ENCODE peak calls at places on chromosomes 4 and X, in eight cellular contexts. B is endothelial cell of umbilical vein, J is activated T-cell treated with anti-CD3 and anti-CD28 coated beads for 1 hour, F is activated gamma-delta T cell treated with Interleukin-2 at 50 U/mL for 16 hours, Y is AG20443, L is GM12865, E is NCI-H1105, S is H9. Z is an unnamed sample.

GRCh38 chr4:12734586-12734985 is 749.6 kb downstream of the RAB28 start:
- DNase-seq in J (no peak), L (peak), F (no peak), S (no peak), Y (no peak), E (no peak), B (no peak), Z (no peak)

GRCh38 chrX:124619710-124620109 is 273.3 kb downstream of the SH2D1A start:
- DNase-seq in S (no peak), E (no peak), F (no peak), L (no peak), B (no peak), Y (no peak), J (no peak), Z (no peak)

GRCh38 chr4:108725457-108725856 is 37.4 kb downstream of the ETNPPL start:
- DNase-seq in Y (no peak), S (no peak), B (no peak), L (no peak), E (no peak), F (no peak), J (no peak), Z (peak)

GRCh38 chrX:64394059-64394873 is 986 bp downstream of the MTMR8 start:
- DNase-seq in B (no peak), J (no peak), Y (no peak), F (no peak), L (no peak), E (no peak), S (peak), Z (no peak)

GRCh38 chr4:96228463-96228862 is 388.6 kb downstream of the PDHA2 start:
- DNase-seq in S (no peak), F (no peak), B (no peak), E (no peak), L (no peak), J (no peak), Y (no peak), Z (no peak)

GRCh38 chrX:15946783-15947550 is 92.4 kb upstream of the AP1S2 start:
- DNase-seq in J (no peak), F (no peak), S (no peak), Y (peak), B (no peak), E (no peak), L (no peak), Z (no peak)

GRCh38 chrX:131795442-131796229 is 227.5 kb upstream of the STK26 start:
- DNase-seq in S (no peak), L (no peak), F (no peak), E (no peak), J (no peak), Y (no peak), B (no peak), Z (no peak)

GRCh38 chr4:152106113-152106763 is 345.4 kb upstream of the GATB start:
- DNase-seq in J (no peak), B (peak), S (no peak), E (no peak), L (no peak), F (no peak), Y (peak), Z (no peak)

GRCh38 chr4:148061795-148062194 is 329.9 kb downstream of the ARHGAP10 start:
- DNase-seq in F (no peak), J (no peak), Y (no peak), L (no peak), B (no peak), S (no peak), E (peak), Z (no peak)

GRCh38 chr4:38565271-38566199 is 98.5 kb upstream of the KLF3 start:
- DNase-seq in F (no peak), B (no peak), L (no peak), Y (peak), S (no peak), E (peak), J (no peak), Z (no peak)

GRCh38 chr4:138113819-138114415 is 128.2 kb downstream of the SLC7A11 start:
- DNase-seq in Y (peak), E (no peak), S (no peak), L (no peak), B (peak), F (no peak), J (no peak), Z (no peak)

GRCh38 chr4:46219872-46220271 is 96.0 kb upstream of the GABRG1 start:
- DNase-seq in Y (no peak), F (no peak), L (no peak), S (no peak), E (no peak), B (no peak), J (no peak), Z (no peak)

GRCh38 chr4:17189322-17189721 is 290.9 kb upstream of the LDB2 start:
- DNase-seq in J (no peak), B (no peak), L (no peak), F (no peak), E (no peak), S (no peak), Y (peak), Z (no peak)

GRCh38 chrX:12526296-12526695 is 264.9 kb upstream of the PRPS2 start:
- DNase-seq in B (no peak), L (no peak), Y (no peak), S (no peak), E (no peak), F (no peak), J (no peak), Z (no peak)

GRCh38 chr4:168487821-168488162 is 7.5 kb upstream of the DDX60L start:
- DNase-seq in J (no peak), S (no peak), L (no peak), B (no peak), E (no peak), Y (no peak), F (no peak), Z (no peak)

GRCh38 chrX:120429776-120430535 is 39.1 kb downstream of the LAMP2 start:
- DNase-seq in L (peak), J (no peak), E (no peak), F (no peak), S (no peak), Y (no peak), B (no peak), Z (no peak)

Z was measured in NAMALWA.